ENCODE peak calls at places on chromosomes 6 and 20, in four cellular contexts. One of them, this sample, is unnamed.
A peak's percentile ranks its signal among the peaks of the same experiment; 100 is the strongest.

GRCh38 chr6:215335-216034 is 76.8 kb upstream of the DUSP22 start:
- DNase-seq in IMR-90: peak; percentile 39
- DNase-seq in H1: no peak
- DNase-seq in H9: no peak
- DNase-seq in this sample: no peak

GRCh38 chr6:70413114-70413828 is at the start of gene FAM135A:
- DNase-seq in H1: peak; percentile 99
- DNase-seq in IMR-90: peak; percentile 96
- DNase-seq in H9: peak; percentile 99
- DNase-seq in this sample: peak; percentile 100

GRCh38 chr6:71211799-71212198 is 76.8 kb upstream of the OGFRL1 start:
- DNase-seq in H1: no peak
- DNase-seq in IMR-90: no peak
- DNase-seq in H9: no peak
- DNase-seq in this sample: no peak

GRCh38 chr20:48723308-48724264 is 104.2 kb downstream of the PREX1 start:
- DNase-seq in IMR-90: no peak
- DNase-seq in H9: no peak
- DNase-seq in H1: no peak
- DNase-seq in this sample: no peak

GRCh38 chr20:47664744-47665143 is 120.5 kb downstream of the SULF2 start:
- DNase-seq in IMR-90: no peak
- DNase-seq in H9: no peak
- DNase-seq in H1: no peak
- DNase-seq in this sample: no peak

GRCh38 chr6:35727206-35727934 is 9.5 kb upstream of the ARMC12 start:
- DNase-seq in H9: peak; percentile 77
- DNase-seq in H1: no peak
- DNase-seq in IMR-90: peak; percentile 60
- DNase-seq in this sample: peak; percentile 85

GRCh38 chr6:130622142-130622541 is 205.1 kb upstream of the SMLR1 start:
- DNase-seq in IMR-90: peak; percentile 69
- DNase-seq in H1: no peak
- DNase-seq in H9: no peak
- DNase-seq in this sample: no peak

GRCh38 chr20:12928755-12929401 is 79.9 kb upstream of the SPTLC3 start:
- DNase-seq in H1: no peak
- DNase-seq in IMR-90: peak; percentile 87
- DNase-seq in H9: no peak
- DNase-seq in this sample: no peak

GRCh38 chr6:4809999-4810918 is 34.1 kb downstream of the CDYL start:
- DNase-seq in H1: no peak
- DNase-seq in H9: no peak
- DNase-seq in IMR-90: peak; percentile 79
- DNase-seq in this sample: no peak

GRCh38 chr6:125098253-125098652 is 55.3 kb upstream of the TPD52L1 start:
- DNase-seq in H9: no peak
- DNase-seq in H1: no peak
- DNase-seq in IMR-90: no peak
- DNase-seq in this sample: no peak
- H3K56ac ChIP-seq in H9: no peak overlapping the region
- H3K56ac ChIP-seq in H1: no peak overlapping the region
- H3K56ac ChIP-seq in IMR-90: no peak overlapping the region
- H3K56ac ChIP-seq in this sample: no peak overlapping the region

DNA sequence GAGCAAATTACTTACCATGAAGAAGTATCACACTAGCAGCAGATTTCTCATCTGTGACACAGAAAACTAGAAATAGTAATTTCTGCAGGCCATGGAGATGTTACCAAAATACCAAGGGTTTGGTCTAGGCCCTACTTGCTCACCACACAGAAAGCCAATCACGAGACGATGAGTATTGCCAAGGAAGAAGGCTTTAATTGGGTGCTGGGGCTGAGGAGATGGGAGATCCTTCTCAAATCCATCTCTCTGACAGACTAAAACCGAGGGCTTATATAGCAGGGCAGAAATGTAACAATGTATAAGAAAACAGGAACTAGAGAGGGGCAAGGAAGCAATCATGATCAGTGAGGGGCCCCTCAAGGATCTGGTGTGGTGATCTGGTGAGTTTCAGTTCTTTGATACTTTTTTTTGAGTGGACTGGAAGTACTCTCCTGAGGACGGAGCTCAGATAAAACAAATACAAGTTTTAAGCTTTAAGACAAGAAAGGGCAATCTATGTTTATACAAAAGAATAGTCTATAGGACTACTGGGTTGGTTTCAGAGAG is 40.9 kb downstream of the RNF182 start:
- DNase-seq in H9: no peak
- DNase-seq in IMR-90: no peak
- DNase-seq in H1: no peak
- DNase-seq in this sample: no peak
- H3K56ac ChIP-seq in H9: no peak overlapping the region
- H3K56ac ChIP-seq in IMR-90: no peak overlapping the region
- H3K56ac ChIP-seq in H1: no peak overlapping the region
- H3K56ac ChIP-seq in this sample: no peak overlapping the region

DNA sequence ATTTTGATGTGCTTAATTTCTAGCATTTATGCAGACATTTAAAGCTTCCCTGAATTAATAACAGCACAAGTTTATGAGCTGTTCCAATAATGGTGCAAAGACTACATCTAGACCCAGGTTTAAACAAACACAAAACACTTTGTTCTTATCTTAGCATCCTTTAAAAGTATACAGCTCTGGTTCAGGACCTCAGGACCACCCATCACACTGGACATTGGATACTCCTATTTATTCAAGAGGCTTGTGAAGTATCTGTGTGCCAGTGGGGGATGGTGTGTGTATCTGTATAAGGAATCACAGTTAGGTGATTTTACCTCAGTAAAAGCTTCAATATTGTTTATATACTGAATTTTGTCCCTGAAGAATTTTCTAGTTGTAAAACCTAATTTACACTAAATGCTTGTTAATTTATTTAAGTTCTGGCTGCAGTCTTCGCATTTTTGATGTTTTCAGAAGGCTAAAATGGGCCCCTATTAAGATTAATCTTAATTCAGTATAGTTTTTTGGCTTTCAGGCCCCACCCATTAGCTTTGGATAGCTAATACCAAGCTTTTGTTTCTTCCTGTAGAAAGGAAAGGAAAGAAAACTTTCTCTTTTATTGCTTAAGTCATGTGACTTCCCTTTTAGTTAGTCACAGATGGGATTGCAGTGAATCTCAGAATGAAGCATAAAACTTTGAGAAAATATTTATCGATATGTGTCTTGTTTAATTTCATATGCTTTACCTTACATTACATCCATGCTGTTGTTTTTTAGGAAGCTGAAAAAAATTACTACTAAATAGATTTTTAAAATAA is 13.1 kb downstream of the LIN28B start:
- DNase-seq in H1: no peak
- DNase-seq in H9: no peak
- DNase-seq in IMR-90: no peak
- DNase-seq in this sample: no peak
- H3K56ac ChIP-seq in H1: no peak overlapping the region
- H3K56ac ChIP-seq in H9: no peak overlapping the region
- H3K56ac ChIP-seq in IMR-90: no peak overlapping the region
- H3K56ac ChIP-seq in this sample: no peak overlapping the region

GRCh38 chr6:123333000-123333756 is 303.6 kb downstream of the TRDN start:
- DNase-seq in H9: no peak
- DNase-seq in IMR-90: no peak
- DNase-seq in H1: no peak
- DNase-seq in this sample: no peak

GRCh38 chr6:123323419-123324329 is 313.1 kb downstream of the TRDN start:
- DNase-seq in H9: no peak
- DNase-seq in H1: no peak
- DNase-seq in IMR-90: no peak
- DNase-seq in this sample: no peak

GRCh38 chr6:123332070-123332469 is 304.7 kb downstream of the TRDN start:
- DNase-seq in H1: no peak
- DNase-seq in H9: no peak
- DNase-seq in IMR-90: no peak
- DNase-seq in this sample: no peak

GRCh38 chr6:123329337-123329736 is 307.4 kb downstream of the TRDN start:
- DNase-seq in IMR-90: no peak
- DNase-seq in H9: no peak
- DNase-seq in H1: no peak
- DNase-seq in this sample: peak; percentile 18
- H3K56ac ChIP-seq in IMR-90: no peak overlapping the region
- H3K56ac ChIP-seq in H9: no peak overlapping the region
- H3K56ac ChIP-seq in H1: no peak overlapping the region
- H3K56ac ChIP-seq in this sample: no peak overlapping the region

DNA sequence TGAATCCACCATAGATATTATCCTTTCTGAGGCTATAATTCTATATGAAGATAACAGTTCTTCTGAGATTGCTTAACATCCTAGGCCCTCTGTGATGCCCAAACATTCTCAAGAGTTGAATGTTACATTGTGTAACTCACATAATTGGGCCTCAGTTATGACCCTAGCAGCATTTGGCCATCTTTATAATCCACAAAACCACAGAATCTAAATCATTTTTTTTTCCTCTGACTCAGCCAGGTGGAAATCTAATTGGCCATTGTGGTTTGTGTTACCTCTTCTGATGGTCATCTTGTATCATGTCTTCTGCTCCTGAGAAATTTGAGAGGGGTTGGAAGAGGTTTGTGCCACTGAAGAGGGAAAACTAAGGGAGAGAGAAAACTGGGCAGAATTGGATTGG is 99.5 kb downstream of the LINC00237 start:
- DNase-seq in H9: no peak
- DNase-seq in IMR-90: no peak
- DNase-seq in H1: no peak
- DNase-seq in this sample: no peak
- H3K56ac ChIP-seq in H9: no peak overlapping the region
- H3K56ac ChIP-seq in IMR-90: no peak overlapping the region
- H3K56ac ChIP-seq in H1: no peak overlapping the region
- H3K56ac ChIP-seq in this sample: no peak overlapping the region

GRCh38 chr6:7161253-7161623 is 53.5 kb downstream of the RREB1 start:
- DNase-seq in H1: no peak
- DNase-seq in IMR-90: no peak
- DNase-seq in H9: no peak
- DNase-seq in this sample: no peak
- H3K56ac ChIP-seq in H1: no peak overlapping the region
- H3K56ac ChIP-seq in IMR-90: no peak overlapping the region
- H3K56ac ChIP-seq in H9: no peak overlapping the region
- H3K56ac ChIP-seq in this sample: peak overlapping the region; percentile 22

DNA sequence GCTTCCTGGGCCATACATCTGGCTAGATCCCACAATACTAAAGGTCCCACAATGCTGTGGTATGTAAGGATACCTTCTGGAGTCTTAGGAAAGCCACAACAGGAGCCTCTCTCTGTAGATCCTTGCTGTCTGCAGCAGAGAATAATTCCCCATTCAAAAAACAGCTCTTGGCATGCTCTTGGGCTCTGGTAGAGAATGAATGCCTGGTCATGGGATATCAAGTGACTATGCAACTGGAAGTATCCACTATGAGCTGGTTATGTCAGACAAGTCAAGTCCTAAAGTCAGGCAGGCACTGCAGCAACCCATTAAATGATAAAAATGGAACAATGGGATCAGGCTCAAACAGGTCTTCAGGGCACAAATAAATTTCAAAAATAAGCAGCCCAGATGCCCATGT is 4.4 kb downstream of the AK9 start:
- DNase-seq in H9: no peak
- DNase-seq in IMR-90: peak; percentile 23
- DNase-seq in H1: no peak
- DNase-seq in this sample: no peak
- H3K56ac ChIP-seq in H9: no peak overlapping the region
- H3K56ac ChIP-seq in IMR-90: no peak overlapping the region
- H3K56ac ChIP-seq in H1: no peak overlapping the region
- H3K56ac ChIP-seq in this sample: no peak overlapping the region

DNA sequence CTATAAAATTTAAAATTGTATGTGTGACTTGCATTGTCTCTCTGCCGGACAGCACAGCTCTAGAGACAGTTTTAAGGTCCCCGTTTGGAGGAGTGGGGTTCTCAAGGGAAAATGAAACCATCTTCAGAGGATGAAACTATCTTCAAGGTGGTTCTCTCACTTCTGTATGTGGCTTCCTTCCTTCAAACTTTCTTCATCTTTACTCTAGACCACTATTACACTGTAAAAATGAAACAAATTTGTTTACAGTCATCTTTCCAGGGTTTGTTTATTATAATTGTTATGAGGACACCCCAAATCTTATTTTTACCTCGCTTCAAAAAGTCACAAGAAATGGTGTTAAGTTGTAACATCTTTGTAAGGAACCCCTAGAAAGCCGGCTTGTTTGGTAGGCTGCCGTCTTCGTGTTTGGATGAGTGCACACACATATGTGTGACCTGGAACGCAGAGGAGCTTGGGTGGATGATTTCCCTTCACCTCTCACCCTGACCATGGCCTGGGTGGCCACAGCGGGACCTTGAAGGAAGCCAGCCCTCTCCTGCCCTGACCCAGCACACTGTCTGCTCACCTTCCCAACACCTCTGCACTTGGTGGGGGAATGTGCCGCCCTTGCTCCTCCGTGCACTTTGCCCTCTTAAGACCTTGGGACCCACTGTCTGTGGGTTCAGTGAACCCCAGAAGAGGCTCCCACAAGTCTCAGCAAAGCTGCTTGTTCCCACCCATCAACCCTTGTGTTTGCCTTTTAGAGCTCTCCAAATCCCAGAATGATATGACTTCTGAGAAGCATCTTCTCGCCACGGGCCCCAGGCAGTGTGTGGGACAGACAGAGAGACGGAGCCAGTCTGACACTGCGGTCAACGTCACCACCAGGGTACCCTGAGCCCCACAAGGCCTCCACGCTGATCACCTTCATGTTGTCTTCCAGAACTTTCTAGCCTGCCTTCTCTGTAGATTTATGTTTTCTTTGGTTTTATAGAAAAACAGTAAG is 67.8 kb downstream of the SYTL3 start:
- DNase-seq in IMR-90: no peak
- DNase-seq in H1: no peak
- DNase-seq in H9: no peak
- DNase-seq in this sample: no peak
- H3K56ac ChIP-seq in IMR-90: no peak overlapping the region
- H3K56ac ChIP-seq in H1: no peak overlapping the region
- H3K56ac ChIP-seq in H9: no peak overlapping the region
- H3K56ac ChIP-seq in this sample: peak overlapping the region; percentile 53

This sample was measured in mesendoderm.